ENCODE peak calls at places on chromosome 5, in ten cellular contexts. O is cardiac fibroblast, A is neuronal stem cell, X is fibroblast of villous mesenchyme, E is coronary artery, P is GM23248, V is mucosa of descending colon, U is HCT116, G is spleen, D is H1. J is an unnamed sample.

GRCh38 chr5:151200913-151201445 is 22.9 kb downstream of the CCDC69 start:
- DNase-seq in O (no peak), A (no peak), X (no peak), E (peak; percentile 17), P (no peak), V (no peak), U (no peak), G (no peak), D (no peak), J (no peak)

GRCh38 chr5:74232281-74232680 is 408.2 kb downstream of the ENC1 start:
- DNase-seq in O (peak; percentile 92), A (no peak), X (no peak), E (no peak), P (peak; percentile 97), V (no peak), U (no peak), G (no peak), D (no peak), J (peak; percentile 89)

GRCh38 chr5:123785160-123786001 is 273.4 kb downstream of the CSNK1G3 start:
- DNase-seq in O (peak; percentile 85), A (no peak), X (peak; percentile 40), E (no peak), P (peak; percentile 64), V (peak; percentile 8), U (no peak), G (no peak), D (no peak), J (peak; percentile 91)

GRCh38 chr5:14781106-14781505 is 90.5 kb downstream of the ANKH start:
- DNase-seq in O (no peak), A (no peak), X (peak; percentile 23), E (no peak), P (peak; percentile 7), V (no peak), U (no peak), G (no peak), D (no peak), J (no peak)

GRCh38 chr5:148186248-148187003 is 16.4 kb upstream of the SPINK6 start:
- DNase-seq in O (peak; percentile 89), A (no peak), X (peak; percentile 34), E (no peak), P (peak; percentile 80), V (no peak), U (no peak), G (no peak), D (no peak), J (peak; percentile 19)

GRCh38 chr5:169801324-169801777 is 164.3 kb downstream of the DOCK2 start:
- DNase-seq in O (peak; percentile 89), A (no peak), X (peak; percentile 55), E (no peak), P (peak; percentile 88), V (no peak), U (no peak), G (no peak), D (no peak), J (peak; percentile 81)

GRCh38 chr5:5271606-5272321 is 131.6 kb downstream of the ADAMTS16 start:
- DNase-seq in O (no peak), A (peak; percentile 9), X (peak; percentile 56), E (no peak), P (peak; percentile 35), V (no peak), U (no peak), G (no peak), D (no peak), J (peak; percentile 3)

GRCh38 chr5:53749611-53750010 is 189.2 kb downstream of the NDUFS4 start:
- DNase-seq in O (no peak), A (no peak), X (peak; percentile 62), E (no peak), P (peak; percentile 10), V (no peak), U (no peak), G (no peak), D (no peak), J (peak; percentile 91)

GRCh38 chr5:180294401-180294800 is 2.5 kb upstream of the MAPK9 start:
- DNase-seq in O (no peak), A (no peak), X (no peak), E (no peak), P (no peak), V (no peak), U (no peak), G (peak; percentile 84), D (no peak), J (no peak)

GRCh38 chr5:137778772-137779564 is 24.8 kb upstream of the HNRNPA0 start:
- DNase-seq in O (peak; percentile 71), A (peak; percentile 49), X (peak; percentile 53), E (no peak), P (peak; percentile 58), V (no peak), U (peak; percentile 44), G (no peak), D (no peak), J (peak; percentile 33)

GRCh38 chr5:92559743-92560142 is 1021.3 kb downstream of the NR2F1-AS1 start:
- DNase-seq in O (peak; percentile 66), A (no peak), X (peak; percentile 43), E (no peak), P (peak; percentile 46), V (no peak), U (peak; percentile 51), G (no peak), D (no peak), J (peak; percentile 35)

GRCh38 chr5:58631895-58632294 is 49.0 kb downstream of the RAB3C start:
- DNase-seq in O (no peak), A (no peak), X (no peak), E (no peak), P (no peak), V (no peak), U (no peak), G (no peak), D (no peak), J (no peak)

GRCh38 chr5:1259806-1260480 is 34.8 kb downstream of the SLC6A18 start:
- DNase-seq in O (no peak), A (no peak), X (no peak), E (no peak), P (no peak), V (no peak), U (no peak), G (no peak), D (no peak), J (no peak)

GRCh38 chr5:165119175-165119574 is 1613.8 kb downstream of the MAT2B start:
- DNase-seq in O (no peak), A (no peak), X (no peak), E (no peak), P (no peak), V (no peak), U (no peak), G (no peak), D (no peak), J (no peak)

GRCh38 chr5:7747728-7748127 is 103.2 kb downstream of the CFAP90 start:
- DNase-seq in O (no peak), A (no peak), X (no peak), E (no peak), P (no peak), V (no peak), U (no peak), G (no peak), D (no peak), J (no peak)

DNA sequence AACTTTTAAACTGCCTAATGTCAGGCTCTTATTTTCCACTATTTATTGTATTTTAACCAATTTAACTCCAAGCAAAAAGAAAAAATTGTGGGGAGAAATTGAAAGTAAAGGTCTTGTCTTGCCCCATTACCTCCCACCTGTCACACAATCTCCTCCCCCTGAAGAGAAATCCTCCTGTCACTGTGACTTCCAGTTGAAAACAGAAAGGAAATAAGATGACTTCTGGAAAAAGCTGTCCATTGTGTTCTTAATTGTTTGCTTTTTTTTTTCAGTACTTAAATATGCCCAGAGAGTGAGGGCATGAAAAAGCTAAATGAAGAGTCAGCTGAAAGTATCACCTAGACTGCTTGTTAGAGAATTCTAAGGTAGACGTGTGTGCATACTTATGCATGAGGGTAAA is 5.6 kb downstream of the NR2F1-AS1 start:
- DNase-seq in O (no peak), A (no peak), X (no peak), E (no peak), P (no peak), V (no peak), U (no peak), G (no peak), D (no peak), J (no peak)
- H3K4me3 ChIP-seq in O (no peak overlapping the region), A (no peak overlapping the region), X (no peak overlapping the region), E (no peak overlapping the region), P (no peak overlapping the region), V (no peak overlapping the region), U (no peak overlapping the region), G (no peak overlapping the region), D (no peak overlapping the region), J (no peak overlapping the region)

DNA sequence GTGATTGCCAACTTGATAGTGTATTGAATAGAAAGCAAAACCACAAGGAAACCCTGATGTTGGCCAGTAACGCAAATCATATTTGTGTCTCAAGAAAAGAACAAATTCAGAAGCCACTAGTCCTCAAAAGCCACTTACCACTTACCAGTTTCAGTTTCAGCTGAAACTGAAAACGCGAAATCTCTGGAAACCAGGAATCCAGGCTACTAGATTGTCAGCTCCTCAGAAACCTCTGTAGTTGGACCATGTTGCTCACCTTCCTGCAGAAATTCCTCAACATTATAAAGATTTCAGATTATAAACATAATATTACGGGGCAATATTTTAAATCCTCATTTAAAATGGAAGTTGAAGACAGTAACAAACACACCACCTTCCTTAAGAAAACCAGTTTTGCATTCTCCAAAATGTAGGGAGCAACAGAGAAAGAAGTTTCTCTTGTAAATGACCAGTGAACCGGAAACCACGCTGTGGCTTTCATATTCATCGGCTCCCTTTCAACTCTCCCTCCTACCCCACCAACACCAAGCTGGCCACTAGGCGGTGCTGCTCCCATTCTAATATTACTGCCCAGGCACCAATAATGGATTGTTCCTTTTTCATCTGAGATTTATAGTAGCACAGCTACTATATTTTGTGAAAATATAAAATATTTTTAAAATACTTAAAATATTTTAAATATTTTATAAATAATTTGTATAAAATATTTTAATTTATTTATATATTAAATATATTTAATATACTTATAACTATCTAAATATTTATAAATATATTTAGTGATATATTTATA is 8.7 kb upstream of the TMED7 start:
- DNase-seq in O (peak; percentile 88), A (peak; percentile 78), X (peak; percentile 83), E (peak; percentile 87), P (peak; percentile 90), V (peak; percentile 97), U (peak; percentile 70), G (peak; percentile 94), D (peak; percentile 66), J (peak; percentile 73)
- H3K4me3 ChIP-seq in O (peak overlapping the region; percentile 40), A (peak overlapping the region; percentile 34), X (peak overlapping the region; percentile 50), E (peak overlapping the region; percentile 58), P (peak overlapping the region; percentile 71), V (no peak overlapping the region), U (peak overlapping the region; percentile 13), G (no peak overlapping the region), D (peak overlapping the region; percentile 34), J (peak overlapping the region; percentile 55)

GRCh38 chr5:141680178-141680577 is 1.9 kb downstream of the ARAP3 start:
- DNase-seq in O (no peak), A (no peak), X (no peak), E (no peak), P (no peak), V (no peak), U (no peak), G (peak; percentile 78), D (no peak), J (no peak)
- H3K4me3 ChIP-seq in O (peak overlapping the region; percentile 58), A (no peak overlapping the region), X (no peak overlapping the region), E (peak overlapping the region; percentile 75), P (no peak overlapping the region), V (no peak overlapping the region), U (peak overlapping the region; percentile 56), G (no peak overlapping the region), D (no peak overlapping the region), J (no peak overlapping the region)

DNA sequence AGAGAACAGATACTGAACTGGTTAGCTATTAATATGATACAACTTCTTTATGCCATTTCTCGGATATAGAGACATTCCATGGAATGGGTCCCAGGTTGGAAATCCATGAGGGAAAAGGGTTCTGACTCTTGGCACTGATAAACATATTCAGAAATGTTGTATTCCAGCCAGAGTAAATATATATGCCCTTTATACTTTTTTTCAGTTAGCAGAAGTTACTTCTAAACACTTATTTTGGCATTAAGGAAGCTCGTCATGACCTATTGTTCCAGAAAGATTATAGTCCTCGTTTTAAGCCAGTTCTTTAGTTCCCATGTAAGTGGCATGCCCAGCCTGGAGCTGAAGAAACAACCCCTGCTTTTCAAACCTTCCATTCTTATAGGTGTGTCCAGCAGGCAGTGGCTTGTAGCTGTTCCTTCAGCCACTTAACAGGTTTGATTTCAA is 181.6 kb downstream of the CD180 start:
- DNase-seq in O (peak; percentile 50), A (no peak), X (no peak), E (no peak), P (no peak), V (no peak), U (no peak), G (no peak), D (no peak), J (no peak)
- H3K4me3 ChIP-seq in O (peak overlapping the region; percentile 34), A (no peak overlapping the region), X (peak overlapping the region; percentile 32), E (peak overlapping the region; percentile 65), P (peak overlapping the region; percentile 53), V (no peak overlapping the region), U (no peak overlapping the region), G (no peak overlapping the region), D (no peak overlapping the region), J (no peak overlapping the region)